ENCODE peak calls at places on chromosomes 16 and 17, in eight cellular contexts. O is ascending aorta; F is sigmoid colon; G is right lobe of liver; H is transverse colon; L is CD8-positive, alpha-beta T cell; P is tibial nerve; I is effector memory CD4-positive, alpha-beta T cell. W is an unnamed sample. For H3K4me1, the result is how much of the 10 kb centered on the place peaks cover.

GRCh38 chr16:23365602-23366240 is 63.6 kb downstream of the SCNN1B start:
- DNase-seq in G (no peak), L (no peak), I (no peak), O (no peak), H (no peak), P (no peak), F (no peak), W (no peak)

GRCh38 chr17:49227436-49228261 is 2.9 kb downstream of the PHOSPHO1 start:
- DNase-seq in F (peak), G (peak), P (peak), L (peak), H (peak), O (no peak), I (peak), W (peak)

GRCh38 chr17:77681820-77682219 is 276.7 kb upstream of the TNRC6C start:
- DNase-seq in P (peak), H (peak), O (no peak), L (no peak), F (peak), I (no peak), G (no peak), W (peak)

GRCh38 chr17:76873856-76874255 is 5.7 kb downstream of the MGAT5B start:
- DNase-seq in L (no peak), P (no peak), F (no peak), G (no peak), O (no peak), I (no peak), H (no peak), W (no peak)

GRCh38 chr16:56366945-56367344 is 58.4 kb downstream of the AMFR start:
- DNase-seq in L (no peak), H (no peak), O (no peak), I (no peak), F (no peak), G (no peak), P (no peak), W (no peak)

GRCh38 chr17:50507871-50508572 is at the start of gene MYCBPAP:
- DNase-seq in H (peak), L (peak), P (peak), F (peak), O (peak), G (peak), I (peak), W (peak)

GRCh38 chr17:67779098-67779672 is 46.1 kb upstream of the BPTF start:
- DNase-seq in G (peak), H (peak), O (no peak), I (peak), F (peak), L (no peak), P (peak), W (peak)

GRCh38 chr17:11928436-11928835 is 68.8 kb downstream of the ZNF18 start:
- DNase-seq in P (no peak), F (no peak), I (no peak), L (no peak), O (no peak), H (no peak), G (no peak), W (no peak)

GRCh38 chr17:64081802-64082799 is 47.8 kb downstream of the ERN1 start:
- DNase-seq in G (no peak), L (peak), F (no peak), P (no peak), H (peak), I (peak), O (no peak), W (no peak)

GRCh38 chr17:7881655-7882054 is 6.9 kb upstream of the CHD3 start:
- DNase-seq in I (no peak), G (no peak), L (no peak), F (no peak), H (no peak), P (no peak), O (no peak), W (peak)

GRCh38 chr16:84635702-84636101 is 12.6 kb upstream of the KLHL36 start:
- DNase-seq in H (no peak), F (no peak), I (no peak), P (no peak), O (no peak), L (no peak), G (no peak), W (no peak)

GRCh38 chr17:28008526-28008925 is 34.0 kb upstream of the NLK start:
- DNase-seq in F (no peak), P (peak), H (peak), L (no peak), G (peak), I (no peak), O (no peak), W (peak)

GRCh38 chr17:16926591-16927451 is 45.1 kb downstream of the TNFRSF13B start:
- DNase-seq in F (peak), P (no peak), G (no peak), I (no peak), H (peak), O (no peak), L (no peak), W (no peak)

GRCh38 chr16:89707695-89708094 is 6.2 kb upstream of the SPATA2L start:
- DNase-seq in G (no peak), O (no peak), P (no peak), F (no peak), I (no peak), H (no peak), L (no peak), W (no peak)

GRCh38 chr16:84153660-84154214 is 8.6 kb downstream of the DNAAF1 start:
- DNase-seq in G (no peak), H (no peak), L (no peak), F (no peak), I (no peak), P (no peak), O (no peak), W (no peak)

GRCh38 chr16:85612191-85612800 is 826 bp upstream of the GSE1 start:
- DNase-seq in L (peak), I (no peak), F (peak), G (peak), O (peak), H (peak), P (peak), W (peak)

GRCh38 chr16:397736-398332 is 835 bp downstream of the NME4 start:
- DNase-seq in O (peak), P (peak), L (no peak), H (peak), F (peak), G (peak), I (no peak), W (peak)

GRCh38 chr17:80663783-80664206 is 119.2 kb downstream of the RPTOR start:
- DNase-seq in F (peak), P (no peak), H (peak), I (no peak), G (no peak), L (peak), O (no peak), W (peak)

GRCh38 chr16:27795992-27796614 is 246.2 kb downstream of the KATNIP start:
- DNase-seq in P (peak), O (no peak), H (peak), G (no peak), L (peak), I (no peak), F (no peak), W (peak)

GRCh38 chr16:68179196-68179795 is 56.6 kb downstream of the ESRP2 start:
- DNase-seq in G (no peak), P (no peak), F (no peak), I (no peak), L (no peak), H (no peak), O (no peak), W (no peak)

GRCh38 chr16:57656342-57656955 is 11.7 kb upstream of the ADGRG3 start:
- DNase-seq in I (no peak), L (no peak), H (no peak), G (no peak), F (no peak), P (no peak), O (no peak), W (no peak)

GRCh38 chr17:19470529-19471261 is 59.7 kb downstream of the RNF112 start:
- DNase-seq in I (no peak), P (peak), H (peak), G (no peak), O (no peak), F (peak), L (no peak), W (no peak)

GRCh38 chr16:57367111-57367752 is 5.1 kb upstream of the CX3CL1 start:
- DNase-seq in L (no peak), F (no peak), P (no peak), G (no peak), O (no peak), I (no peak), H (no peak), W (no peak)

GRCh38 chr17:32349503-32349853 is 479 bp upstream of the ZNF207 start:
- DNase-seq in P (peak), H (peak), O (no peak), G (no peak), I (no peak), L (peak), F (no peak), W (peak)

GRCh38 chr17:75124041-75124818 is 7.3 kb downstream of the NT5C start:
- DNase-seq in P (no peak), O (no peak), F (no peak), G (peak), I (peak), L (peak), H (peak), W (peak)

GRCh38 chr17:787641-788221 is 5.6 kb downstream of the MRM3 start:
- DNase-seq in L (no peak), O (no peak), I (no peak), F (peak), H (no peak), P (no peak), G (no peak), W (no peak)

GRCh38 chr17:36703860-36704266 is 102.5 kb downstream of the MRM1 start:
- DNase-seq in G (peak), F (no peak), I (no peak), L (peak), P (no peak), O (no peak), H (peak), W (no peak)

GRCh38 chr16:89164847-89165684 is 6.5 kb upstream of the CDH15 start:
- DNase-seq in I (no peak), H (no peak), P (no peak), O (no peak), G (no peak), F (no peak), L (no peak), W (no peak)

GRCh38 chr16:65049679-65050078 is 72.2 kb downstream of the CDH11 start:
- DNase-seq in F (no peak), L (no peak), G (no peak), O (no peak), P (no peak), H (no peak), I (no peak), W (no peak)

GRCh38 chr17:64780096-64781012 is 118.2 kb upstream of the SMURF2 start:
- DNase-seq in G (peak), F (no peak), P (no peak), H (peak), L (peak), I (peak), O (no peak), W (peak)

GRCh38 chr16:84686702-84687298 is 13.0 kb upstream of the USP10 start:
- DNase-seq in G (no peak), H (no peak), F (peak), O (no peak), I (no peak), P (no peak), L (no peak), W (no peak)

GRCh38 chr16:9138731-9139501 is 47.5 kb downstream of the HAPSTR1 start:
- DNase-seq in P (peak), H (peak), G (peak), O (peak), L (peak), F (peak), I (peak), W (peak)

GRCh38 chr17:69870751-69871199 is 204.2 kb upstream of the KCNJ16 start:
- DNase-seq in L (no peak), O (no peak), P (no peak), I (no peak), G (no peak), F (no peak), H (no peak), W (no peak)

GRCh38 chr17:66654341-66654740 is 180.6 kb upstream of the CACNG5 start:
- DNase-seq in F (no peak), H (no peak), I (no peak), G (no peak), L (no peak), P (peak), O (no peak), W (no peak)

GRCh38 chr16:19382084-19382801 is 35.4 kb upstream of the TMC5 start:
- DNase-seq in P (no peak), L (no peak), O (no peak), H (no peak), F (no peak), G (no peak), I (no peak), W (no peak)

GRCh38 chr17:21251611-21252010 is 1.6 kb downstream of the NATD1 start:
- DNase-seq in I (no peak), P (no peak), G (no peak), H (no peak), F (no peak), O (no peak), L (no peak), W (no peak)

GRCh38 chr16:12260647-12261262 is 284.2 kb downstream of the SNX29 start:
- DNase-seq in P (no peak), I (no peak), G (no peak), H (no peak), F (no peak), L (no peak), O (no peak), W (no peak)

GRCh38 chr16:12258806-12259205 is 282.3 kb downstream of the SNX29 start:
- DNase-seq in P (no peak), L (no peak), I (no peak), F (no peak), H (no peak), G (no peak), O (no peak), W (no peak)

GRCh38 chr16:12257926-12258561 is 281.5 kb downstream of the SNX29 start:
- DNase-seq in L (no peak), F (no peak), P (no peak), O (no peak), H (peak), G (peak), I (no peak), W (no peak)

GRCh38 chr16:12259258-12259657 is 282.7 kb downstream of the SNX29 start:
- DNase-seq in G (no peak), O (no peak), P (no peak), L (no peak), F (no peak), I (no peak), H (no peak), W (no peak)

DNA sequence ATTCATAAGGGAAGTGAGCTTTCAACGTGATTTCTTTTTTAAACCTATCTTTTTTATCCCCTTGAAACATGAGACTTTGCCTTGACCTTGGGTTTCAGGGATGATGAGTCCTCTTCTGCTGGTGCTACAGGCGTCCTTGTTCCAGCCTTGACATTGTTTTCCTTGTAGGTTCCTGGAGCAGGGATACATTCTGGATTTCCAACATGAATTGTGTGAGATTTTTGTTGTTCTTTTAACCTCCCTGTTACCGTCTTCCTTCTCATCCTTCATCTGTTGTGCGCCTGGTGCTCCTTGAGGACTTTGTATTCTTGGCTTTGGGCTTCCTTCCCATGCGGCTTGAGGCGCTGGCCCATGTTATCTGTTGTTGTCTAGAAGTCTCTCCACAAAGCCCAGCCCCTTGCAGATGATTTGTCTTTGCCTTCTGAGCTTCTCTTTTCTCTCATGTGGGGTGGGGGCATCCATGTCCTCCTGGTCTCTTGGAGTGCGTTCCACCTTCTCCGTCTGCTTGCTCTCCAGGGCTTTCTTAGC is 283.6 kb downstream of the SNX29 start:
- DNase-seq in I (no peak), F (no peak), P (no peak), O (no peak), L (no peak), H (no peak), G (no peak), W (no peak)
- H3K4me1 ChIP-seq in I (under half), F (under half), P (under half), O (under half), L (under half), H (under half), G (under half), W (under half)

GRCh38 chr16:10182186-10182683 is at the start of gene GRIN2A:
- DNase-seq in H (no peak), F (no peak), L (no peak), I (no peak), O (no peak), G (no peak), P (no peak), W (no peak)
- H3K27ac ChIP-seq in H (no peak), F (no peak), L (no peak), I (no peak), O (no peak), G (no peak), P (no peak), W (no peak)

GRCh38 chr17:78999056-78999768 is 10.4 kb downstream of the CANT1 start:
- DNase-seq in L (no peak), P (no peak), G (peak), O (no peak), F (peak), H (no peak), I (no peak), W (peak)
- H3K4me1 ChIP-seq in L (under half), P (under half), G (under half), O (under half), F (under half), H (half or more), I (under half), W (under half)

GRCh38 chr17:39101139-39101538 is 50.3 kb downstream of the PLXDC1 start:
- DNase-seq in L (no peak), I (no peak), O (no peak), H (no peak), G (no peak), P (no peak), F (no peak), W (no peak)
- H3K27ac ChIP-seq in L (no peak), I (no peak), O (no peak), H (no peak), G (no peak), P (no peak), F (no peak), W (no peak)